ENCODE peak calls at places on chromosomes 4 and X, in ten cellular contexts. X is CD8-positive, alpha-beta T cell; Q is GM12865; N is OCI-LY7; F is neural crest cell; V is GM13977; W is AG04450; C is WTC11; E is nephron progenitor cell; Y is H9. I is an unnamed sample.

GRCh38 chrX:43559643-43560042 is 96.5 kb upstream of the MAOA start:
- DNase-seq in E (peak; percentile 50), V (no peak), W (no peak), Y (peak; percentile 77), Q (peak; percentile 29), C (peak; percentile 52), X (peak; percentile 58), F (peak; percentile 26), N (peak; percentile 61), I (no peak)

GRCh38 chr4:157012781-157013180 is 41.2 kb upstream of the PDGFC start:
- DNase-seq in V (no peak), C (no peak), N (no peak), E (no peak), Y (no peak), W (no peak), Q (no peak), F (no peak), X (no peak), I (no peak)

GRCh38 chrX:50813843-50814661 is at the start of gene SHROOM4:
- DNase-seq in W (no peak), Y (peak; percentile 87), C (peak; percentile 64), N (no peak), E (peak; percentile 69), V (no peak), X (no peak), F (peak; percentile 34), Q (no peak), I (no peak)

GRCh38 chr4:51842554-51843308 is at the start of gene DCUN1D4:
- DNase-seq in F (peak; percentile 98), C (peak; percentile 100), W (peak; percentile 99), V (peak; percentile 99), Y (peak; percentile 100), E (peak; percentile 100), Q (peak; percentile 100), N (peak; percentile 99), X (peak; percentile 99), I (peak; percentile 99)

GRCh38 chr4:139528377-139529005 is 27.5 kb downstream of the SETD7 start:
- DNase-seq in C (no peak), N (no peak), X (peak; percentile 51), Q (peak; percentile 79), Y (no peak), W (peak; percentile 87), V (peak; percentile 45), F (no peak), E (no peak), I (no peak)

GRCh38 chr4:159768011-159768410 is 665.1 kb downstream of the RAPGEF2 start:
- DNase-seq in C (no peak), N (no peak), W (no peak), V (no peak), E (no peak), Q (no peak), X (no peak), F (no peak), Y (no peak), I (no peak)

GRCh38 chr4:107718351-107718965 is 1.6 kb downstream of the PAPSS1 start:
- DNase-seq in Q (peak; percentile 74), E (no peak), X (no peak), W (no peak), V (peak; percentile 45), C (no peak), F (no peak), Y (no peak), N (peak; percentile 65), I (no peak)

GRCh38 chr4:28421221-28421620 is 1560.6 kb downstream of the STIM2 start:
- DNase-seq in X (no peak), Y (no peak), W (no peak), N (no peak), Q (no peak), C (no peak), E (no peak), F (no peak), V (no peak), I (no peak)

GRCh38 chrX:105191878-105192277 is 28.6 kb downstream of the TEX13A start:
- DNase-seq in N (peak; percentile 3), F (no peak), X (no peak), V (peak; percentile 12), W (no peak), E (peak; percentile 28), Q (peak; percentile 0), C (peak; percentile 35), Y (peak; percentile 55), I (no peak)

GRCh38 chrX:48831136-48831908 is 4.1 kb downstream of the PCSK1N start:
- DNase-seq in F (no peak), Q (no peak), N (no peak), W (no peak), V (no peak), Y (no peak), X (no peak), C (peak; percentile 16), E (no peak), I (no peak)

GRCh38 chr4:35465096-35465495 is 779.2 kb downstream of the ARAP2 start:
- DNase-seq in V (no peak), Y (no peak), W (no peak), F (no peak), C (no peak), Q (no peak), X (no peak), N (no peak), E (no peak), I (no peak)

GRCh38 chrX:96576358-96576757 is 108.3 kb upstream of the DIAPH2 start:
- DNase-seq in Q (no peak), Y (no peak), W (no peak), E (no peak), C (no peak), F (no peak), V (no peak), N (no peak), X (no peak), I (no peak)

GRCh38 chr4:107183155-107183774 is 147.2 kb upstream of the DKK2 start:
- DNase-seq in X (no peak), Y (no peak), C (peak; percentile 10), E (peak; percentile 36), F (peak; percentile 30), V (peak; percentile 15), Q (peak; percentile 62), N (peak; percentile 50), W (peak; percentile 21), I (no peak)

GRCh38 chr4:103207673-103208072 is 9.5 kb upstream of the CENPE start:
- DNase-seq in E (no peak), N (no peak), V (no peak), W (no peak), C (peak; percentile 49), Q (no peak), X (no peak), F (no peak), Y (peak; percentile 58), I (no peak)
- TF ChIP-seq CTCF in E (no peak), N (peak; percentile 42), V (peak; percentile 20), W (no peak), C (no peak), Q (no peak), X (no peak), F (peak; percentile 29), Y (peak; percentile 59), I (no peak)

GRCh38 chrX:7580127-7580526 is 262.8 kb upstream of the VCX start:
- DNase-seq in Q (no peak), Y (no peak), F (no peak), W (no peak), C (no peak), V (no peak), E (no peak), X (no peak), N (no peak), I (no peak)

GRCh38 chrX:7582191-7582590 is 260.8 kb upstream of the VCX start:
- DNase-seq in E (no peak), Q (no peak), X (no peak), Y (no peak), C (no peak), W (no peak), N (no peak), V (no peak), F (no peak), I (no peak)

GRCh38 chrX:7586126-7586525 is 256.8 kb upstream of the VCX start:
- DNase-seq in X (no peak), W (no peak), E (peak; percentile 11), C (no peak), N (peak; percentile 35), F (no peak), Q (peak; percentile 2), Y (no peak), V (peak; percentile 44), I (no peak)
- TF ChIP-seq CTCF in X (no peak), W (peak; percentile 40), E (peak; percentile 56), C (peak; percentile 14), N (peak; percentile 68), F (peak; percentile 78), Q (peak; percentile 39), Y (peak; percentile 73), V (peak; percentile 73), I (no peak)

GRCh38 chr4:186669159-186669720 is 54.4 kb downstream of the FAT1 start:
- DNase-seq in Q (no peak), F (no peak), E (no peak), V (no peak), X (no peak), W (peak; percentile 34), Y (peak; percentile 63), C (peak; percentile 61), N (peak; percentile 16), I (no peak)
- TF ChIP-seq CTCF in Q (no peak), F (peak; percentile 66), E (peak; percentile 15), V (peak; percentile 12), X (no peak), W (peak; percentile 46), Y (peak; percentile 53), C (no peak), N (peak; percentile 72), I (no peak)

GRCh38 chr4:16197842-16198241 is 28.4 kb downstream of the TAPT1 start:
- DNase-seq in V (no peak), C (no peak), Q (no peak), W (no peak), X (no peak), E (no peak), N (no peak), F (no peak), Y (no peak), I (no peak)

GRCh38 chr4:16202598-16202997 is 23.7 kb downstream of the TAPT1 start:
- DNase-seq in E (no peak), C (no peak), Q (no peak), Y (no peak), V (no peak), W (no peak), X (no peak), N (no peak), F (no peak), I (no peak)

GRCh38 chr4:16198271-16198670 is 28.0 kb downstream of the TAPT1 start:
- DNase-seq in E (no peak), W (no peak), F (no peak), C (no peak), Q (no peak), X (no peak), V (no peak), N (no peak), Y (no peak), I (no peak)

GRCh38 chr4:16196482-16197393 is 29.5 kb downstream of the TAPT1 start:
- DNase-seq in F (no peak), X (no peak), Q (no peak), E (peak; percentile 23), N (no peak), V (no peak), Y (no peak), W (no peak), C (no peak), I (no peak)

DNA sequence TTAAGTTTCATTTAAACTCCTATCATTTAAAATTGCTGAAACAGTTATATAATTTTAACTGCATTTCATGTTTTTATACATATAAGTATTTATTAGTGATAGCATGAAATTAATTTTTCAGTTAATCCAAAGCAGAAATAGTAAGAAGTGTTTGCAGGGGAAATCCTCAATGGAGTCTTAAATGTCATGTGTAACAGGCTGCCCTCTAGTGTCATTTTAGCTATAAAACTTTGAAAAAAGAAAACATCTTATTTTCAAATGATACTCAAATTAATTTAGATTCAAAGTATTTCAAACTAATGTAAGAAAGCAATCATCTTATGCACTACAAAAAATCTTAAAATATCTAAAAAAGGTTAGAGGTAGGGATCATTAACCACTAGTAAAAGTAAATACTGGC is 27.1 kb downstream of the TAPT1 start:
- DNase-seq in X (no peak), E (no peak), V (no peak), C (no peak), Q (peak; percentile 19), F (no peak), N (peak; percentile 33), Y (no peak), W (no peak), I (no peak)
- TF ChIP-seq CTCF in X (no peak), E (peak; percentile 36), V (peak; percentile 38), C (no peak), Q (peak; percentile 8), F (peak; percentile 60), N (peak; percentile 84), Y (peak; percentile 66), W (peak; percentile 54), I (no peak)

I was measured in omental fat pad.